ENCODE peak calls at places on chromosomes 12 and 14, in six cellular contexts. K, U, O, F, V and Y are unnamed samples.

GRCh38 chr14:77892890-77893484 is 93.1 kb downstream of the ADCK1 start:
- DNase-seq in K (no peak), U (no peak), O (no peak), F (no peak), V (no peak), Y (no peak)

GRCh38 chr12:71161575-71161974 is 3.8 kb upstream of the TSPAN8 start:
- DNase-seq in K (no peak), U (no peak), O (no peak), F (no peak), V (no peak), Y (no peak)

GRCh38 chr14:58477653-58478052 is 50.1 kb downstream of the KIAA0586 start:
- DNase-seq in K (no peak), U (no peak), O (no peak), F (no peak), V (no peak), Y (no peak)

GRCh38 chr14:65551019-65551643 is 138.6 kb downstream of the FUT8 start:
- DNase-seq in K (no peak), U (no peak), O (no peak), F (no peak), V (no peak), Y (no peak)

GRCh38 chr14:101767618-101768362 is 6.3 kb downstream of the PPP2R5C start:
- DNase-seq in K (no peak), U (no peak), O (no peak), F (no peak), V (no peak), Y (no peak)

GRCh38 chr12:130162267-130162666 is at the start of gene FZD10:
- DNase-seq in K (no peak), U (no peak), O (no peak), F (peak; percentile 29), V (peak; percentile 71), Y (no peak)

GRCh38 chr12:124539084-124540041 is 28.0 kb downstream of the NCOR2 start:
- DNase-seq in K (no peak), U (no peak), O (no peak), F (no peak), V (no peak), Y (no peak)

GRCh38 chr12:34287986-34288962 is 266.0 kb downstream of the ALG10 start:
- DNase-seq in K (no peak), U (no peak), O (no peak), F (no peak), V (no peak), Y (peak; percentile 35)

GRCh38 chr12:46386360-46386867 is 13.8 kb upstream of the SLC38A2 start:
- DNase-seq in K (peak; percentile 98), U (no peak), O (no peak), F (no peak), V (no peak), Y (no peak)

GRCh38 chr14:68544150-68544892 is 248.5 kb downstream of the ZFP36L1 start:
- DNase-seq in K (peak; percentile 100), U (no peak), O (no peak), F (peak; percentile 87), V (peak; percentile 70), Y (peak; percentile 97)

GRCh38 chr12:3896851-3897351 is 23.7 kb upstream of the PARP11 start:
- DNase-seq in K (no peak), U (no peak), O (no peak), F (peak; percentile 49), V (no peak), Y (no peak)

GRCh38 chr12:72432037-72432604 is 160.0 kb downstream of the TRHDE start:
- DNase-seq in K (no peak), U (no peak), O (no peak), F (peak; percentile 78), V (no peak), Y (no peak)

GRCh38 chr14:42140001-42140400 is 533.3 kb downstream of the LRFN5 start:
- DNase-seq in K (peak; percentile 54), U (no peak), O (no peak), F (no peak), V (no peak), Y (no peak)

GRCh38 chr14:79699206-79699605 is 512.1 kb downstream of the DIO2 start:
- DNase-seq in K (no peak), U (no peak), O (no peak), F (no peak), V (no peak), Y (no peak)

GRCh38 chr12:83318386-83318971 is 631.8 kb downstream of the TMTC2 start:
- DNase-seq in K (peak; percentile 34), U (no peak), O (no peak), F (no peak), V (no peak), Y (no peak)

GRCh38 chr12:85275359-85275758 is 4.7 kb upstream of the ALX1 start:
- DNase-seq in K (no peak), U (no peak), O (no peak), F (no peak), V (no peak), Y (peak; percentile 27)

GRCh38 chr12:46678441-46678840 is 147.4 kb downstream of the SLC38A4 start:
- DNase-seq in K (peak; percentile 15), U (no peak), O (no peak), F (no peak), V (no peak), Y (no peak)

GRCh38 chr12:109999983-110000505 is 814 bp downstream of the ANKRD13A start:
- DNase-seq in K (no peak), U (peak; percentile 62), O (no peak), F (peak; percentile 20), V (peak; percentile 66), Y (no peak)

GRCh38 chr12:65170245-65170881 is 980 bp downstream of the LEMD3 start:
- DNase-seq in K (peak; percentile 38), U (peak; percentile 80), O (peak; percentile 28), F (peak; percentile 54), V (peak; percentile 59), Y (peak; percentile 73)

GRCh38 chr12:51062631-51063397 is 14.7 kb downstream of the LETMD1 start:
- DNase-seq in K (no peak), U (no peak), O (no peak), F (no peak), V (no peak), Y (no peak)

GRCh38 chr12:91023326-91024004 is 18.7 kb upstream of the EPYC start:
- DNase-seq in K (peak; percentile 90), U (no peak), O (no peak), F (no peak), V (no peak), Y (no peak)

GRCh38 chr14:74649673-74650072 is 37.6 kb upstream of the LTBP2 start:
- DNase-seq in K (no peak), U (no peak), O (no peak), F (no peak), V (no peak), Y (no peak)

GRCh38 chr14:30990766-30991165 is 34.7 kb upstream of the AP4S1 start:
- DNase-seq in K (peak; percentile 54), U (no peak), O (no peak), F (no peak), V (no peak), Y (no peak)

GRCh38 chr12:102907918-102908317 is 9.1 kb downstream of the PAH start:
- DNase-seq in K (no peak), U (no peak), O (no peak), F (no peak), V (no peak), Y (no peak)

GRCh38 chr12:82870825-82871377 is 184.2 kb downstream of the TMTC2 start:
- DNase-seq in K (no peak), U (no peak), O (no peak), F (no peak), V (no peak), Y (no peak)

GRCh38 chr14:61861320-61861865 is 99.2 kb downstream of the SNAPC1 start:
- DNase-seq in K (no peak), U (no peak), O (no peak), F (no peak), V (no peak), Y (no peak)

GRCh38 chr14:94043111-94043755 is 17.1 kb downstream of the OTUB2 start:
- DNase-seq in K (peak; percentile 68), U (no peak), O (no peak), F (no peak), V (peak; percentile 33), Y (peak; percentile 60)

GRCh38 chr12:126617312-126617711 is 1552.1 kb downstream of the AACS start:
- DNase-seq in K (no peak), U (no peak), O (no peak), F (no peak), V (no peak), Y (no peak)

GRCh38 chr12:89309452-89309802 is 42.9 kb downstream of the DUSP6 start:
- DNase-seq in K (no peak), U (no peak), O (no peak), F (no peak), V (no peak), Y (no peak)

DNA sequence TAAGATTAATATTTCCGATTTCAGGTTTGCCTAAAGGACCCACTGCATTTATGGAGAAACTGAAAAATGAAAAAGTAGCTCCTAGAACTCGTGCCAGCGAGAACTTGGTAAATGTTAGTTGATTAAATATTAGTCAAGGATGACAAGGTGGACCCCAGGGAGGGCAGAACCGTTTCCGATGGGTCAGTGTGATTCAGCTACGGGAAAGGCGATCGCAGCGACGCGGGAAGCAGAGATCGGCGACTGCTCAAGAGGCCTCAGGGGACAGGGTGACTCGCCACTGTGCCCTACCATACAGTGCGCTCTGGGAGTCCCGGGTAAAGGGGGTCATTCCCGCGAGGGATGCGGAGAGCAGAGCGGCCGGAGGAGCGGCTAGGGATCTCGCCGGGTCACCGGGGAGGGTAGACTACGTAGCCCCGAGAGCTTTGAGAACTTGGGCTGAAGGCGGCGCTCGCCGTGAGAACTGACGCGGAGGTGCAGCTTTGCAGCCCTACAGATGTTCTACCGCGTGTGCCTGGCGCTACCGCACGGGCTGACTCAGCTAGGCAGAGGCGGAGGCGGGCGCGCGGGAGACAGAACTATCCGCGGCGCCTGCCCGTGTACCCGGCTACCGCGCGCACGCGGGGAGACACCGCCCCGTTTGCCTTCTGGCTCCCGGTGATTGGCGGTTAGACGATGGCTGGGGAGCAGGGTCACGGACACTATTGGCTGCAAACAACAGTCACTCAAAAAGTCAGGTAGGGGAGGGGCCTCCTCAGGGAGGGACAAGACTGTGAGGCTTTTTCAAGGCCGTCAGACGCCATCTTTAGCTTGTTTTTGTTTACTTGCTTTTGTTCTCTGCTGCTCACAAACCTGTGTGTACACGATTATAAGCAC is 3.2 kb downstream of the C14orf93 start:
- DNase-seq in K (peak; percentile 97), U (peak; percentile 96), O (peak; percentile 96), F (peak; percentile 98), V (peak; percentile 96), Y (peak; percentile 98)
- H3K4me1 ChIP-seq in K (peaks cover 2% of the 10 kb centered on the region), U (peaks cover 19% of the 10 kb centered on the region), O (peaks cover 60% of the 10 kb centered on the region), F (peaks cover 18% of the 10 kb centered on the region), V (peaks cover 6% of the 10 kb centered on the region), Y (no peaks in the 10 kb centered on the region)

GRCh38 chr14:51847489-51847796 is 13.0 kb upstream of the GNG2 start:
- DNase-seq in K (no peak), U (no peak), O (no peak), F (no peak), V (no peak), Y (no peak)
- TF ChIP-seq POLR2A in K (no peak), U (no peak), O (no peak), F (no peak), V (no peak), Y (no peak)

DNA sequence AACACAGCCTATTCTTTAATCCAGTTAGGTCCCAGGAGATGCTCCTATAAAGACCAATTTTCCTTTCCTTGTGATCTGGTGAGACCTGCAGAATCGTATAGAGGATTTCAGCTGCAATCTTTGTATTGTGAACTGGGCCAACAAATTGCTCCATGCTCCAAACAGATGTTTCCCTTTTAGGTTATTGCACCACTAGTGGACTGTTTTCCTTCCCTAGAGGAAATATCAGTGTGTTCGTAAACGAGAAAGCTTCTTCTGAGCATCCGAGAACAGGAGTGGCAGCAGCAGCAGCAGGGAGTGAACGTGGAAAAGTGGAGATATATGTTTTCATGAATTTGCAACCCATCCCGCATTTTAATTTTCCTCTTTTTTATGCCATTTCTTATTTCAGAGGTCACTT is 344.1 kb upstream of the PDE3A start:
- DNase-seq in K (no peak), U (no peak), O (no peak), F (no peak), V (no peak), Y (no peak)
- TF ChIP-seq CTCF in K (no peak), U (no peak), O (no peak), F (no peak), V (no peak), Y (no peak)

GRCh38 chr14:55454264-55455151 is 14.1 kb upstream of the TBPL2 start:
- DNase-seq in K (peak; percentile 86), U (no peak), O (peak; percentile 83), F (peak; percentile 57), V (peak; percentile 74), Y (peak; percentile 77)
- H3K4me1 ChIP-seq in K (peaks cover 13% of the 10 kb centered on the region), U (no peaks in the 10 kb centered on the region), O (peaks cover 67% of the 10 kb centered on the region), F (peaks cover 32% of the 10 kb centered on the region), V (peaks cover 7% of the 10 kb centered on the region), Y (peaks cover 16% of the 10 kb centered on the region)